ENCODE peak calls at places on chromosomes 3 and 15, in seven cellular contexts. R, Z, S, F, I, D and W are unnamed samples.
A peak's percentile ranks its signal among the peaks of the same experiment; 100 is the strongest.

GRCh38 chr3:49004352-49005297 is 2.6 kb upstream of the WDR6 start:
- DNase-seq in R (no peak), D (no peak), I (no peak), F (no peak), Z (no peak), S (no peak), W (no peak)

GRCh38 chr3:72380193-72380592 is 468.1 kb downstream of the SHQ1 start:
- DNase-seq in R (peak; percentile 42), D (no peak), Z (no peak), F (no peak), S (no peak), I (peak; percentile 80), W (no peak)

GRCh38 chr3:46566040-46566631 is at the start of gene LRRC2:
- DNase-seq in R (peak; percentile 71), F (no peak), Z (no peak), S (peak; percentile 15), I (peak; percentile 85), D (peak; percentile 93), W (no peak)

GRCh38 chr3:66270314-66270713 is 49.5 kb downstream of the SLC25A26 start:
- DNase-seq in D (no peak), Z (no peak), R (no peak), S (no peak), F (no peak), I (no peak), W (no peak)

GRCh38 chr3:96201463-96201862 is 612.9 kb upstream of the EPHA6 start:
- DNase-seq in I (no peak), F (no peak), Z (no peak), S (no peak), R (no peak), D (no peak), W (no peak)

GRCh38 chr3:42451546-42452230 is 41.3 kb upstream of the LYZL4 start:
- DNase-seq in R (no peak), F (no peak), Z (no peak), D (no peak), S (no peak), I (no peak), W (no peak)

GRCh38 chr3:114079761-114080160 is 23.2 kb downstream of the QTRT2 start:
- DNase-seq in I (no peak), Z (no peak), D (no peak), R (peak; percentile 59), F (no peak), S (no peak), W (no peak)

GRCh38 chr3:62761711-62762110 is 113.5 kb downstream of the CADPS start:
- DNase-seq in F (no peak), D (no peak), I (no peak), Z (no peak), R (no peak), S (no peak), W (no peak)

GRCh38 chr3:100913870-100914654 is 79.2 kb downstream of the ABI3BP start:
- DNase-seq in F (peak; percentile 57), I (peak; percentile 19), Z (no peak), S (no peak), D (no peak), R (peak; percentile 88), W (no peak)

GRCh38 chr3:4819761-4820160 is 159.5 kb upstream of the BHLHE40 start:
- DNase-seq in R (no peak), S (no peak), D (no peak), Z (no peak), F (no peak), I (no peak), W (no peak)

GRCh38 chr3:197956626-197956988 is 3.4 kb upstream of the LMLN start:
- DNase-seq in Z (no peak), I (no peak), R (no peak), F (no peak), D (peak; percentile 49), S (no peak), W (no peak)

GRCh38 chr3:100993309-100993708 is at the start of gene ABI3BP:
- DNase-seq in I (peak; percentile 91), Z (no peak), D (peak; percentile 57), F (peak; percentile 52), R (peak; percentile 90), S (no peak), W (peak; percentile 39)

GRCh38 chr3:175383366-175383765 is 524.2 kb downstream of the NAALADL2 start:
- DNase-seq in R (peak; percentile 33), S (no peak), F (no peak), I (peak; percentile 8), D (no peak), Z (no peak), W (no peak)

GRCh38 chr15:49242820-49243219 is 72.8 kb downstream of the GALK2 start:
- DNase-seq in R (peak; percentile 91), F (peak; percentile 5), S (no peak), D (peak; percentile 56), Z (no peak), I (peak; percentile 80), W (no peak)

GRCh38 chr3:152556731-152557254 is 278.1 kb upstream of the P2RY1 start:
- DNase-seq in I (peak; percentile 34), S (no peak), D (no peak), R (peak; percentile 92), Z (no peak), F (no peak), W (no peak)

GRCh38 chr3:177597325-177598109 is 400.2 kb upstream of the TBL1XR1 start:
- DNase-seq in S (peak; percentile 23), Z (no peak), R (peak; percentile 96), I (peak; percentile 81), F (peak; percentile 38), D (no peak), W (no peak)

GRCh38 chr3:11672396-11672795 is 28.7 kb upstream of the VGLL4 start:
- DNase-seq in Z (no peak), I (no peak), F (no peak), D (no peak), R (no peak), S (no peak), W (no peak)

GRCh38 chr3:147701195-147701594 is 292.0 kb downstream of the ZIC1 start:
- DNase-seq in I (peak; percentile 30), Z (no peak), F (no peak), D (no peak), R (no peak), S (no peak), W (no peak)

GRCh38 chr3:43102773-43103480 is 3.0 kb downstream of the POMGNT2 start:
- DNase-seq in Z (no peak), D (no peak), S (no peak), I (no peak), F (no peak), R (no peak), W (no peak)

GRCh38 chr15:50186752-50187151 is 4.8 kb downstream of the SLC27A2 start:
- DNase-seq in S (no peak), R (no peak), Z (no peak), F (no peak), D (no peak), I (no peak), W (no peak)

GRCh38 chr15:29432191-29433049 is 162.8 kb upstream of the NSMCE3 start:
- DNase-seq in R (no peak), I (no peak), S (no peak), D (no peak), F (no peak), Z (no peak), W (no peak)

GRCh38 chr3:156547637-156548036 is 7.3 kb downstream of the SSR3 start:
- DNase-seq in R (peak; percentile 88), F (peak; percentile 28), Z (no peak), I (no peak), S (no peak), D (no peak), W (peak; percentile 64)

GRCh38 chr15:81054236-81054635 is 53.5 kb downstream of the TLNRD1 start:
- DNase-seq in F (no peak), D (no peak), Z (no peak), S (no peak), R (no peak), I (no peak), W (no peak)

GRCh38 chr3:14143826-14144225 is 19.0 kb downstream of the TMEM43 start:
- DNase-seq in S (no peak), Z (no peak), D (peak; percentile 68), R (peak; percentile 98), I (peak; percentile 87), F (peak; percentile 84), W (no peak)

GRCh38 chr3:185253645-185254410 is at the start of gene EHHADH:
- DNase-seq in D (peak; percentile 84), R (peak; percentile 63), S (peak; percentile 23), F (no peak), Z (peak; percentile 28), I (peak; percentile 94), W (peak; percentile 52)

GRCh38 chr3:69740103-69741021 is 1.1 kb downstream of the MITF start:
- DNase-seq in R (no peak), F (no peak), S (no peak), D (peak; percentile 91), I (peak; percentile 18), Z (no peak), W (peak; percentile 28)